ENCODE peak calls at places on chromosome 22, in ten cellular contexts. One of them, this sample, is unnamed.

GRCh38 chr22:44505796-44506354 is 7.8 kb upstream of the RTL6 start:
- DNase-seq in ovary: no peak
- DNase-seq in HCT116: no peak
- DNase-seq in esophagus squamous epithelium: no peak
- DNase-seq in stomach: no peak
- DNase-seq in A549: no peak
- DNase-seq in sigmoid colon: no peak
- DNase-seq in right lobe of liver: no peak
- DNase-seq in Peyer's patch: no peak
- DNase-seq in spleen: no peak
- DNase-seq in this sample: no peak

GRCh38 chr22:46070215-46070721 is 80.1 kb upstream of the PPARA start:
- DNase-seq in Peyer's patch: no peak
- DNase-seq in spleen: peak; percentile 92
- DNase-seq in right lobe of liver: peak; percentile 81
- DNase-seq in stomach: peak; percentile 75
- DNase-seq in sigmoid colon: peak; percentile 91
- DNase-seq in ovary: no peak
- DNase-seq in A549: peak; percentile 80
- DNase-seq in esophagus squamous epithelium: no peak
- DNase-seq in HCT116: no peak
- DNase-seq in this sample: no peak

GRCh38 chr22:24594569-24595120 is 1.8 kb upstream of the LRRC75B start:
- DNase-seq in Peyer's patch: no peak
- DNase-seq in HCT116: no peak
- DNase-seq in ovary: no peak
- DNase-seq in spleen: no peak
- DNase-seq in sigmoid colon: no peak
- DNase-seq in esophagus squamous epithelium: no peak
- DNase-seq in A549: no peak
- DNase-seq in stomach: peak; percentile 78
- DNase-seq in right lobe of liver: no peak
- DNase-seq in this sample: no peak

GRCh38 chr22:43376765-43377485 is 33.8 kb upstream of the SCUBE1 start:
- DNase-seq in Peyer's patch: peak; percentile 21
- DNase-seq in sigmoid colon: no peak
- DNase-seq in esophagus squamous epithelium: no peak
- DNase-seq in ovary: no peak
- DNase-seq in HCT116: no peak
- DNase-seq in stomach: peak; percentile 50
- DNase-seq in spleen: no peak
- DNase-seq in A549: no peak
- DNase-seq in right lobe of liver: no peak
- DNase-seq in this sample: no peak

GRCh38 chr22:17303840-17304779 is 65.2 kb upstream of the CECR2 start:
- DNase-seq in Peyer's patch: peak; percentile 33
- DNase-seq in stomach: peak; percentile 21
- DNase-seq in right lobe of liver: no peak
- DNase-seq in A549: no peak
- DNase-seq in ovary: no peak
- DNase-seq in sigmoid colon: no peak
- DNase-seq in esophagus squamous epithelium: no peak
- DNase-seq in spleen: peak; percentile 79
- DNase-seq in HCT116: no peak
- DNase-seq in this sample: peak; percentile 77

GRCh38 chr22:31081963-31082605 is 966 bp downstream of the SMTN start:
- DNase-seq in esophagus squamous epithelium: no peak
- DNase-seq in ovary: no peak
- DNase-seq in Peyer's patch: no peak
- DNase-seq in stomach: no peak
- DNase-seq in spleen: no peak
- DNase-seq in A549: no peak
- DNase-seq in sigmoid colon: no peak
- DNase-seq in HCT116: no peak
- DNase-seq in right lobe of liver: no peak
- DNase-seq in this sample: no peak

GRCh38 chr22:48320671-48321515 is 1506.8 kb downstream of the BRD1 start:
- DNase-seq in esophagus squamous epithelium: no peak
- DNase-seq in ovary: no peak
- DNase-seq in stomach: no peak
- DNase-seq in sigmoid colon: peak; percentile 59
- DNase-seq in Peyer's patch: no peak
- DNase-seq in spleen: peak; percentile 55
- DNase-seq in A549: no peak
- DNase-seq in HCT116: no peak
- DNase-seq in right lobe of liver: no peak
- DNase-seq in this sample: no peak

GRCh38 chr22:17370036-17370765 is 941 bp downstream of the CECR2 start:
- DNase-seq in A549: no peak
- DNase-seq in HCT116: no peak
- DNase-seq in stomach: no peak
- DNase-seq in spleen: peak; percentile 73
- DNase-seq in ovary: peak; percentile 49
- DNase-seq in sigmoid colon: no peak
- DNase-seq in esophagus squamous epithelium: no peak
- DNase-seq in right lobe of liver: peak; percentile 41
- DNase-seq in Peyer's patch: no peak
- DNase-seq in this sample: no peak

GRCh38 chr22:37748659-37749058 is 51.8 kb downstream of the TRIOBP start:
- DNase-seq in esophagus squamous epithelium: no peak
- DNase-seq in HCT116: no peak
- DNase-seq in spleen: no peak
- DNase-seq in sigmoid colon: no peak
- DNase-seq in ovary: no peak
- DNase-seq in stomach: no peak
- DNase-seq in right lobe of liver: no peak
- DNase-seq in Peyer's patch: no peak
- DNase-seq in A549: no peak
- DNase-seq in this sample: no peak

GRCh38 chr22:37985751-37986281 is 1.5 kb upstream of the SOX10 start:
- DNase-seq in Peyer's patch: no peak
- DNase-seq in esophagus squamous epithelium: no peak
- DNase-seq in ovary: no peak
- DNase-seq in stomach: no peak
- DNase-seq in right lobe of liver: no peak
- DNase-seq in HCT116: no peak
- DNase-seq in A549: no peak
- DNase-seq in spleen: no peak
- DNase-seq in sigmoid colon: no peak
- DNase-seq in this sample: no peak

GRCh38 chr22:39343259-39344045 is 6.3 kb upstream of the SYNGR1 start:
- DNase-seq in HCT116: peak; percentile 36
- DNase-seq in ovary: peak; percentile 65
- DNase-seq in spleen: no peak
- DNase-seq in A549: peak; percentile 61
- DNase-seq in right lobe of liver: peak; percentile 64
- DNase-seq in sigmoid colon: no peak
- DNase-seq in esophagus squamous epithelium: no peak
- DNase-seq in Peyer's patch: peak; percentile 61
- DNase-seq in stomach: peak; percentile 75
- DNase-seq in this sample: no peak

GRCh38 chr22:26713823-26714449 is 56.5 kb downstream of the MIAT start:
- DNase-seq in esophagus squamous epithelium: no peak
- DNase-seq in A549: peak; percentile 23
- DNase-seq in Peyer's patch: no peak
- DNase-seq in ovary: no peak
- DNase-seq in sigmoid colon: no peak
- DNase-seq in spleen: no peak
- DNase-seq in stomach: no peak
- DNase-seq in HCT116: no peak
- DNase-seq in right lobe of liver: no peak
- DNase-seq in this sample: no peak

GRCh38 chr22:38230108-38230825 is 28.5 kb downstream of the MAFF start:
- DNase-seq in esophagus squamous epithelium: no peak
- DNase-seq in A549: peak; percentile 60
- DNase-seq in stomach: peak; percentile 82
- DNase-seq in HCT116: no peak
- DNase-seq in spleen: no peak
- DNase-seq in sigmoid colon: no peak
- DNase-seq in Peyer's patch: no peak
- DNase-seq in ovary: no peak
- DNase-seq in right lobe of liver: peak; percentile 51
- DNase-seq in this sample: peak; percentile 92

GRCh38 chr22:41576877-41577276 is 12.8 kb downstream of the PMM1 start:
- DNase-seq in HCT116: peak; percentile 35
- DNase-seq in ovary: no peak
- DNase-seq in sigmoid colon: no peak
- DNase-seq in esophagus squamous epithelium: no peak
- DNase-seq in spleen: no peak
- DNase-seq in A549: peak; percentile 72
- DNase-seq in right lobe of liver: peak; percentile 59
- DNase-seq in stomach: peak; percentile 60
- DNase-seq in Peyer's patch: no peak
- DNase-seq in this sample: no peak
- TF ChIP-seq CTCF in HCT116: peak; percentile 98
- TF ChIP-seq CTCF in ovary: peak; percentile 15
- TF ChIP-seq CTCF in sigmoid colon: no peak
- TF ChIP-seq CTCF in esophagus squamous epithelium: peak; percentile 37
- TF ChIP-seq CTCF in spleen: no peak
- TF ChIP-seq CTCF in A549: peak; percentile 56
- TF ChIP-seq CTCF in right lobe of liver: peak; percentile 69
- TF ChIP-seq CTCF in stomach: peak; percentile 62
- TF ChIP-seq CTCF in Peyer's patch: no peak
- TF ChIP-seq CTCF in this sample: no peak

GRCh38 chr22:28054622-28054871 is 135.5 kb upstream of the PITPNB start:
- DNase-seq in spleen: no peak
- DNase-seq in HCT116: no peak
- DNase-seq in A549: no peak
- DNase-seq in right lobe of liver: no peak
- DNase-seq in ovary: no peak
- DNase-seq in esophagus squamous epithelium: no peak
- DNase-seq in stomach: no peak
- DNase-seq in sigmoid colon: no peak
- DNase-seq in Peyer's patch: no peak
- DNase-seq in this sample: no peak
- TF ChIP-seq POLR2A in spleen: no peak
- TF ChIP-seq POLR2A in HCT116: no peak
- TF ChIP-seq POLR2A in A549: no peak
- TF ChIP-seq POLR2A in right lobe of liver: no peak
- TF ChIP-seq POLR2A in ovary: no peak
- TF ChIP-seq POLR2A in esophagus squamous epithelium: no peak
- TF ChIP-seq POLR2A in stomach: no peak
- TF ChIP-seq POLR2A in sigmoid colon: no peak
- TF ChIP-seq POLR2A in Peyer's patch: no peak
- TF ChIP-seq POLR2A in this sample: no peak

GRCh38 chr22:28348613-28349012 is 331.0 kb downstream of the TTC28 start:
- DNase-seq in Peyer's patch: no peak
- DNase-seq in spleen: no peak
- DNase-seq in sigmoid colon: no peak
- DNase-seq in A549: no peak
- DNase-seq in right lobe of liver: no peak
- DNase-seq in stomach: no peak
- DNase-seq in HCT116: no peak
- DNase-seq in ovary: no peak
- DNase-seq in esophagus squamous epithelium: no peak
- DNase-seq in this sample: no peak
- H3K4me3 ChIP-seq in Peyer's patch: no peak overlapping the region
- H3K4me3 ChIP-seq in spleen: no peak overlapping the region
- H3K4me3 ChIP-seq in sigmoid colon: no peak overlapping the region
- H3K4me3 ChIP-seq in A549: no peak overlapping the region
- H3K4me3 ChIP-seq in right lobe of liver: no peak overlapping the region
- H3K4me3 ChIP-seq in stomach: no peak overlapping the region
- H3K4me3 ChIP-seq in HCT116: no peak overlapping the region
- H3K4me3 ChIP-seq in ovary: no peak overlapping the region
- H3K4me3 ChIP-seq in esophagus squamous epithelium: no peak overlapping the region
- H3K4me3 ChIP-seq in this sample: no peak overlapping the region

GRCh38 chr22:41862530-41863266 is 29.8 kb downstream of the SREBF2 start:
- DNase-seq in ovary: no peak
- DNase-seq in stomach: no peak
- DNase-seq in Peyer's patch: peak; percentile 30
- DNase-seq in spleen: peak; percentile 81
- DNase-seq in A549: no peak
- DNase-seq in sigmoid colon: no peak
- DNase-seq in right lobe of liver: no peak
- DNase-seq in esophagus squamous epithelium: no peak
- DNase-seq in HCT116: no peak
- DNase-seq in this sample: no peak

GRCh38 chr22:41862160-41862529 is 29.2 kb downstream of the SREBF2 start:
- DNase-seq in esophagus squamous epithelium: no peak
- DNase-seq in stomach: no peak
- DNase-seq in HCT116: no peak
- DNase-seq in sigmoid colon: no peak
- DNase-seq in A549: no peak
- DNase-seq in right lobe of liver: no peak
- DNase-seq in Peyer's patch: peak; percentile 55
- DNase-seq in spleen: no peak
- DNase-seq in ovary: no peak
- DNase-seq in this sample: no peak

GRCh38 chr22:41857160-41857859 is 24.4 kb downstream of the SREBF2 start:
- DNase-seq in sigmoid colon: no peak
- DNase-seq in A549: peak; percentile 71
- DNase-seq in stomach: peak; percentile 38
- DNase-seq in esophagus squamous epithelium: no peak
- DNase-seq in spleen: no peak
- DNase-seq in ovary: no peak
- DNase-seq in right lobe of liver: no peak
- DNase-seq in HCT116: peak; percentile 65
- DNase-seq in Peyer's patch: peak; percentile 73
- DNase-seq in this sample: no peak

GRCh38 chr22:41856484-41856883 is 23.6 kb downstream of the SREBF2 start:
- DNase-seq in stomach: no peak
- DNase-seq in right lobe of liver: no peak
- DNase-seq in sigmoid colon: no peak
- DNase-seq in Peyer's patch: no peak
- DNase-seq in A549: no peak
- DNase-seq in spleen: no peak
- DNase-seq in HCT116: no peak
- DNase-seq in ovary: no peak
- DNase-seq in esophagus squamous epithelium: no peak
- DNase-seq in this sample: no peak

DNA sequence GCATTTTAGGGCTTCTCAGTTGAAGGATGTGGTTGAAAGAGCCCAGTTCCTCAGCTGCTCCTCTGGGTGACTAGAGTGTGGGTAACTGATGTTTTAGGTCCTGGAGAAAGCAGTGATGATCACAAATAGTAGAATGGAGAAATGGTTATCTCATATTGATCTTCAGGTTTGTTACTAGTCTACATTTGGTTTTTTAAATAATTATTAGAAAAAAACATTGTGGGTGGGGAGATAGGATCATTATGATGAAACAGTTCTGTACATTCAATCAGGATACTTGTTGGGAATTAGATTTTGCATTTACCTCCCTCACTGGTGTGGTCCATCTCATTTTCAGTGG is 24.9 kb downstream of the SREBF2 start:
- DNase-seq in Peyer's patch: no peak
- DNase-seq in A549: no peak
- DNase-seq in sigmoid colon: no peak
- DNase-seq in ovary: no peak
- DNase-seq in stomach: no peak
- DNase-seq in esophagus squamous epithelium: no peak
- DNase-seq in right lobe of liver: no peak
- DNase-seq in HCT116: no peak
- DNase-seq in spleen: no peak
- DNase-seq in this sample: no peak
- TF ChIP-seq CTCF in Peyer's patch: no peak
- TF ChIP-seq CTCF in A549: no peak
- TF ChIP-seq CTCF in sigmoid colon: no peak
- TF ChIP-seq CTCF in ovary: no peak
- TF ChIP-seq CTCF in stomach: no peak
- TF ChIP-seq CTCF in esophagus squamous epithelium: no peak
- TF ChIP-seq CTCF in right lobe of liver: no peak
- TF ChIP-seq CTCF in HCT116: no peak
- TF ChIP-seq CTCF in spleen: no peak
- TF ChIP-seq CTCF in this sample: no peak

GRCh38 chr22:19330865-19331418 is 39.4 kb upstream of the CLTCL1 start:
- DNase-seq in stomach: no peak
- DNase-seq in Peyer's patch: no peak
- DNase-seq in sigmoid colon: no peak
- DNase-seq in ovary: no peak
- DNase-seq in HCT116: no peak
- DNase-seq in spleen: no peak
- DNase-seq in A549: no peak
- DNase-seq in esophagus squamous epithelium: no peak
- DNase-seq in right lobe of liver: no peak
- DNase-seq in this sample: no peak
- TF ChIP-seq POLR2A in stomach: no peak
- TF ChIP-seq POLR2A in Peyer's patch: no peak
- TF ChIP-seq POLR2A in sigmoid colon: no peak
- TF ChIP-seq POLR2A in ovary: no peak
- TF ChIP-seq POLR2A in HCT116: no peak
- TF ChIP-seq POLR2A in spleen: no peak
- TF ChIP-seq POLR2A in A549: no peak
- TF ChIP-seq POLR2A in esophagus squamous epithelium: no peak
- TF ChIP-seq POLR2A in right lobe of liver: no peak
- TF ChIP-seq POLR2A in this sample: no peak

This sample was measured in lower leg skin.